ENCODE peak calls at places on chromosomes 2 and 18, in nine cellular contexts. A is mammary epithelial cell, N is GM23248, M is PC-9, X is HepG2, K is fibroblast of lung, W is hepatocyte, F is DND-41, H is GM23338. D is an unnamed sample.

GRCh38 chr2:85231952-85232351 is 95.8 kb downstream of the TGOLN2 start:
- DNase-seq in F (no peak), W (no peak), K (no peak), M (no peak), N (no peak), A (no peak), X (no peak), H (peak), D (no peak)

GRCh38 chr18:58117685-58118403 is 73.8 kb downstream of the NEDD4L start:
- DNase-seq in M (peak), W (peak), X (peak), K (peak), N (peak), F (no peak), A (peak), H (no peak), D (peak)

GRCh38 chr2:23241611-23242245 is 143.3 kb upstream of the KLHL29 start:
- DNase-seq in A (no peak), M (no peak), X (no peak), K (no peak), F (no peak), W (no peak), N (no peak), H (no peak), D (no peak)

GRCh38 chr2:26001743-26002341 is 19.5 kb upstream of the KIF3C start:
- DNase-seq in W (peak), H (no peak), M (no peak), A (no peak), K (peak), X (no peak), F (no peak), N (peak), D (no peak)

GRCh38 chr2:205187731-205188130 is 494.6 kb upstream of the NRP2 start:
- DNase-seq in H (no peak), M (no peak), W (no peak), N (no peak), A (no peak), F (no peak), X (no peak), K (no peak), D (peak)

GRCh38 chr2:228039752-228040534 is 141.5 kb downstream of the SPHKAP start:
- DNase-seq in N (peak), A (peak), H (peak), W (peak), X (peak), K (peak), M (no peak), F (no peak), D (no peak)

GRCh38 chr2:97812916-97813315 is 99.5 kb downstream of the ZAP70 start:
- DNase-seq in K (peak), N (no peak), H (peak), W (no peak), M (no peak), F (no peak), A (no peak), X (no peak), D (no peak)

GRCh38 chr2:200713003-200713703 is 98.6 kb upstream of the BZW1 start:
- DNase-seq in F (peak), A (peak), M (peak), X (peak), K (peak), W (peak), N (peak), H (peak), D (peak)

GRCh38 chr2:173349295-173349694 is 5.4 kb upstream of the CDCA7 start:
- DNase-seq in A (no peak), N (no peak), F (no peak), W (no peak), X (no peak), H (no peak), K (no peak), M (no peak), D (no peak)

GRCh38 chr2:43051316-43051715 is 175.1 kb downstream of the ZFP36L2 start:
- DNase-seq in W (no peak), M (peak), K (peak), A (peak), F (peak), N (peak), X (no peak), H (no peak), D (peak)

GRCh38 chr2:42931818-42932195 is 139.4 kb upstream of the HAAO start:
- DNase-seq in M (no peak), A (no peak), H (no peak), K (no peak), F (no peak), W (no peak), N (no peak), X (no peak), D (peak)

GRCh38 chr18:78144669-78145068 is 834.9 kb upstream of the SALL3 start:
- DNase-seq in W (no peak), N (no peak), A (no peak), K (no peak), M (no peak), X (no peak), F (no peak), H (no peak), D (no peak)

GRCh38 chr18:78140294-78140693 is 839.3 kb upstream of the SALL3 start:
- DNase-seq in W (no peak), M (no peak), H (no peak), A (no peak), X (no peak), N (no peak), F (no peak), K (no peak), D (no peak)

GRCh38 chr18:78133729-78134128 is 845.9 kb upstream of the SALL3 start:
- DNase-seq in W (no peak), K (no peak), M (no peak), X (no peak), N (no peak), H (no peak), F (no peak), A (no peak), D (no peak)

GRCh38 chr18:78136986-78137385 is 842.6 kb upstream of the SALL3 start:
- DNase-seq in N (no peak), H (no peak), A (no peak), F (no peak), K (no peak), W (no peak), M (no peak), X (no peak), D (no peak)

GRCh38 chr18:78138993-78139496 is 840.6 kb upstream of the SALL3 start:
- DNase-seq in K (no peak), H (no peak), X (no peak), N (no peak), F (no peak), M (no peak), W (no peak), A (no peak), D (no peak)
- TF ChIP-seq EZH2 in K (no peak), H (no peak), X (no peak), N (no peak), F (no peak), M (no peak), W (no peak), A (no peak), D (no peak)

GRCh38 chr2:121791801-121792221 is 36.4 kb downstream of the TSN start:
- DNase-seq in K (no peak), F (no peak), M (no peak), N (no peak), X (no peak), W (no peak), A (no peak), H (peak), D (peak)
- H3K27ac ChIP-seq in K (no peak), F (no peak), M (no peak), N (no peak), X (no peak), W (no peak), A (no peak), H (peak), D (no peak)

GRCh38 chr2:122114421-122114820 is 359.0 kb downstream of the TSN start:
- DNase-seq in W (no peak), K (no peak), X (no peak), M (no peak), A (no peak), F (no peak), H (no peak), N (no peak), D (no peak)
- TF ChIP-seq EZH2 in W (no peak), K (no peak), X (no peak), M (no peak), A (no peak), F (no peak), H (no peak), N (no peak), D (no peak)

DNA sequence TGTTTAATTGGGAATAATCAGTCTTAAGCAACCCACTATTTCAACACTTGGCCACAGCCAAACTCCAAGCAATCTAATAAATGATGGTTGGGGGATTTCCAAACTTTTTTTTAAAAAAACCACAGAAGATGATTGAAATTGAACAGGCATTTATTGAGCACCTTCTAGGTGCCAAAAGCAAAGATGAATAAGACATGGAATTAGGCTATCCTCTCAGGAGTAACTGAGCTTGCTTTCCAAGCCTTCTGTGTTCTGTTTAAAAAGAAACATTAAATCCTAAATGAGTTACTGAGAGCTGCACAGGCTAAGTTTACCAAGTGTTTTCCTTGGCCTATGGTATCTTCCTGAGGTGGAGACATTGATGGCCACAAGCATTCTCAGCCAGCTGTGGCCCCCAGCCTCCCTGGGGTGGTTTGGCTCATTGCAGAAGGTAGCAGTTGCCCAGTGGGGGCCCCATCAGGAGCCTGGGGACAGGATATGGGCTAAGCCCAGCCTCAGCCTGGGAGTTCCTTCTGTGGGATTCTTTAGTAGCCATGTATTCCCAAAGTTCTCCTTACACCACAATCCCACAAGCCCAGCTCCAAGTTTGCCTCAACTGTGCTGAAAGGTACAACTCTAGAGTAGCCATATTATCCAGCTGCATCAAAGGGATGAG is 174.3 kb downstream of the C1D start:
- DNase-seq in X (no peak), N (no peak), A (no peak), K (no peak), M (no peak), W (no peak), H (no peak), F (no peak), D (peak)
- H3K27ac ChIP-seq in X (no peak), N (no peak), A (no peak), K (no peak), M (no peak), W (no peak), H (no peak), F (no peak), D (no peak)

DNA sequence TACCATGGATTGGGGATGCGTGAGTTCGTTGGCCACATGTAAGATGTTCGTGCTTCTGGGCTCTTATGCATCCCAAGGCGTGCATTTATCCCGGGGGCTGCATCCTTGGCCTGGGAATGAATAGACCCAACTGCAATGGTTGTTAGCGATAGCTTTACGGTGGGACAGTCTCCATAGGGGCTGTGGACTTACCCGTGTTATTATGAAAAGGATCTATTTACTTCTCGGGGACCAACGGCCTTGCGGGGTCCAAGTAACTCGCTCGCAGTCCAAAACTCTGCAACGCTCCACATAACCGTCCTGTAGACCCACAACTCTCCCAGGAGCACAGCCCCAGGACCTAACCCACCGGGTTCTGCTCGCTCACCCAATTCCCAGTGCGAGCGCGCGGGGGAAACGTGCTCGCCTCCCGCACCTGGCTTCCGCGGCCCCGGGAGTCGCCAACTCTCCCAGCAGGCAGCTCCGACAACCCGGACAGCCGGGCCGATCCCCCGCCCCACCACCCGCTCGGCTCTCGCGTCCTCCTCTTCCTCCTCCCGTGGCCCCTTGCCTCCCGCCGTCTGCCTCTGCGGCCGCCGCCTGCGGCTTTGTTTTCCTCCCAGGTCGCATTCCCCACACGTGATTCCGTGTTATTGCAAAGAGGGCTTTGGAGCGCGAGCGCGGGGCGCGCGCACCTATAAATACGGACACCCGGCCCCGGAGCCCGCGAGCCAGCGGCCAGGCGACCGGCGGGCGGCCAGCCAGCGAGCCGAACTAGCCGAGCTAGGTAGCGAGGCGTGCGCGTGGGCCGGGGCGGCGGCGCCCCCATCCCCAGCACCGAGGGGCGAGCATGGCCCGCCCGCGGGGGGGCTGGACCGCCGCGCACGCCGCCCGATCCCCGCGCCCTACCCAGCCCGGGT is at the start of gene CABLES1:
- DNase-seq in M (peak), H (peak), A (peak), X (peak), N (peak), F (peak), W (peak), K (peak), D (peak)
- TF ChIP-seq EZH2 in M (no peak), H (no peak), A (no peak), X (no peak), N (no peak), F (peak), W (no peak), K (peak), D (no peak)

GRCh38 chr2:234478121-234478858 is 18.6 kb downstream of the ARL4C start:
- DNase-seq in N (peak), F (peak), A (peak), H (no peak), X (no peak), W (peak), K (no peak), M (no peak), D (no peak)
- H3K27ac ChIP-seq in N (no peak), F (peak), A (no peak), H (no peak), X (no peak), W (no peak), K (no peak), M (no peak), D (no peak)

GRCh38 chr2:74516070-74516633 is 1.9 kb downstream of the TLX2 start:
- DNase-seq in N (peak), K (no peak), M (no peak), F (no peak), A (no peak), W (peak), H (peak), X (no peak), D (no peak)

GRCh38 chr2:74515271-74516069 is 1.2 kb downstream of the TLX2 start:
- DNase-seq in M (no peak), N (peak), A (no peak), H (peak), K (no peak), W (no peak), X (no peak), F (no peak), D (no peak)

GRCh38 chr2:74513605-74514367 is 464 bp upstream of the TLX2 start:
- DNase-seq in A (no peak), W (no peak), H (peak), X (no peak), N (peak), M (no peak), F (peak), K (no peak), D (no peak)

GRCh38 chr2:74512744-74513604 is 1.3 kb upstream of the TLX2 start:
- DNase-seq in X (peak), F (no peak), M (no peak), A (no peak), H (peak), W (no peak), K (no peak), N (no peak), D (no peak)

DNA sequence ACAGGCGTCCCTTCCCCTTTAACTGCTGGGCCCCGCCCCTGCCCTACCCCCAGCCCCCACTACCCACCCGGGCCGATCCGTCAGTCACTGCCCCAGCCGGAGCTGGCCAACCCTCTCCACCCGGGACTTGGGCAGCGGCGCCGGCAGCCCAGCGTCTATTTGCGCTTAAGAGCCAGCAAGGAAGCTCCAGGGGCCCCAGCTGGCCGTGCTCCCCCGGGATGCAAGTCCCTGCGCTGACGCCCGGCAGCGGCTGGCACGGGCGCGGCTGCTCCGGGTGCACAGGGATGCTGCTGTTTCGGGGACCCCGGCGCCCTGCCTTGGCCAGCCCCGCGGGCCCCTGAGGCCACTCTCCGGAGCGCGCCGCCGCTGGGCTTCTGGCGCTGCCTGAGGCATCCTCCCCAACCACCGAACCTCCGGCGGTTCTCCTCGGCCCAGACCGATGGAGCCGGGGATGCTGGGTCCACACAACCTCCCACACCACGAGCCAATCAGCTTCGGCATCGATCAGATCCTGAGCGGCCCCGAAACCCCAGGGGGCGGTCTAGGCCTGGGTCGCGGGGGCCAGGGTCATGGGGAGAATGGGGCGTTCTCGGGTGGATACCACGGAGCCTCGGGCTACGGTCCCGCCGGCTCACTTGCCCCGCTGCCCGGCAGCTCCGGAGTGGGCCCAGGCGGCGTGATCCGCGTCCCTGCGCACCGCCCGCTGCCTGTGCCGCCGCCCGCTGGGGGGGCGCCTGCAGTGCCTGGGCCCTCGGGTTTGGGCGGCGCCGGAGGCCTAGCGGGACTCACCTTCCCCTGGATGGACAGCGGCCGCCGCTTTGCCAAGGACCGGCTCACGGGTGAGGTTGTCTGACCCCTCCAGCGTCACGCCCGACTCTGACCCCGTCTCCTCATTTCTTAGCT is at the start of gene TLX2:
- DNase-seq in F (no peak), K (no peak), X (no peak), A (no peak), W (no peak), N (peak), M (no peak), H (peak), D (no peak)
- TF ChIP-seq EZH2 in F (no peak), K (no peak), X (no peak), A (no peak), W (peak), N (peak), M (no peak), H (peak), D (peak)

GRCh38 chr2:225434014-225434413 is 34.5 kb downstream of the NYAP2 start:
- DNase-seq in F (no peak), K (no peak), N (no peak), M (no peak), H (peak), W (no peak), A (no peak), X (no peak), D (no peak)

GRCh38 chr2:225438263-225438662 is 38.8 kb downstream of the NYAP2 start:
- DNase-seq in M (no peak), A (no peak), X (no peak), F (no peak), W (no peak), K (no peak), H (no peak), N (no peak), D (no peak)

GRCh38 chr2:225431387-225431786 is 31.9 kb downstream of the NYAP2 start:
- DNase-seq in K (no peak), F (no peak), W (no peak), X (no peak), A (no peak), N (no peak), M (no peak), H (no peak), D (no peak)

DNA sequence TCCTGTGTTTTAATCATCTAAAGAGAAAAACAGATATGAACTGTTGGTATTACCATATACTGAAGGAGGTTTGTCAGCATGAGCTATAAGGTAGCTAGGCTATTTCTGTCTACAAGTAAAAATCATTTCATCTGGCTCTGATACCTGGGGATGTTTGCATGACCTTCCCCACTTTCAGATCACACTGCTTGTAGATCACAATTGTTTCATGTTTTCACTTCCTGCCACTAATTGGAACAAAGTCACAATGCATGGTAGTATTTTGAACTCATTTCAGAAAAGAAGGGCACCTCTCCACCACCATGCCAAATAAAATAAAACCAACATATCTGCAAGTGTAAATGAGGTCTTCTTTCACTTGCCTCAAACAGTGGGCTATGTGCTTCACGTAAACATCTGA is 37.8 kb downstream of the NYAP2 start:
- DNase-seq in H (no peak), N (no peak), W (no peak), A (no peak), K (no peak), F (no peak), X (no peak), M (no peak), D (no peak)
- H3K27ac ChIP-seq in H (no peak), N (no peak), W (no peak), A (no peak), K (no peak), F (no peak), X (no peak), M (no peak), D (no peak)